ENCODE peak calls at places on chromosomes 16 and 17, in seven cellular contexts. D, W, V, A, Z, L and E are unnamed samples.

GRCh38 chr16:70463235-70463634 is 8.8 kb downstream of the FCSK start:
- DNase-seq in L (no peak), Z (no peak), V (no peak), D (no peak), A (no peak), W (no peak), E (no peak)

GRCh38 chr17:28033972-28034714 is 8.3 kb upstream of the NLK start:
- DNase-seq in V (peak; percentile 97), W (no peak), L (no peak), Z (peak; percentile 52), D (peak; percentile 45), A (peak; percentile 63), E (peak; percentile 61)

GRCh38 chr17:29613371-29613837 is 9.3 kb downstream of the CORO6 start:
- DNase-seq in L (no peak), Z (peak; percentile 56), A (no peak), W (peak; percentile 99), D (no peak), V (peak; percentile 88), E (peak; percentile 78)

GRCh38 chr17:47131761-47132160 is 57.3 kb downstream of the CDC27 start:
- DNase-seq in A (no peak), Z (no peak), D (no peak), L (no peak), V (no peak), W (no peak), E (peak; percentile 80)

GRCh38 chr16:55297062-55297909 is 26.7 kb upstream of the IRX6 start:
- DNase-seq in D (peak; percentile 20), W (no peak), V (no peak), L (no peak), A (no peak), Z (no peak), E (no peak)

GRCh38 chr17:2107050-2107449 is 52.1 kb downstream of the HIC1 start:
- DNase-seq in Z (no peak), W (no peak), L (no peak), V (no peak), A (no peak), D (no peak), E (no peak)

GRCh38 chr17:81990836-81991683 is 13.6 kb downstream of the ASPSCR1 start:
- DNase-seq in V (no peak), L (no peak), A (no peak), W (no peak), D (no peak), Z (no peak), E (no peak)

GRCh38 chr17:77089118-77089477 is 51.7 kb upstream of the SEC14L1 start:
- DNase-seq in W (no peak), V (no peak), L (no peak), A (no peak), Z (no peak), D (no peak), E (peak; percentile 8)

GRCh38 chr17:11545696-11546095 is 52.6 kb upstream of the DNAH9 start:
- DNase-seq in W (no peak), V (no peak), Z (no peak), L (no peak), D (no peak), A (no peak), E (no peak)

GRCh38 chr16:4984174-4985000 is 26.3 kb downstream of the SEC14L5 start:
- DNase-seq in D (no peak), W (no peak), A (no peak), Z (no peak), L (no peak), V (no peak), E (no peak)

GRCh38 chr16:48504216-48504615 is 105.8 kb downstream of the N4BP1 start:
- DNase-seq in V (no peak), A (no peak), W (no peak), Z (no peak), D (no peak), L (no peak), E (no peak)

GRCh38 chr16:26709175-26709574 is 357.6 kb upstream of the C16orf82 start:
- DNase-seq in Z (no peak), V (no peak), A (no peak), D (no peak), L (no peak), W (no peak), E (no peak)